ENCODE peak calls at places on chromosomes 11 and 22, in six cellular contexts. O is IMR-90, Y is HEK293T, B is K562, U is HepG2, I is GM12878. W is an unnamed sample.

GRCh38 chr11:16779436-16779835 is 41.0 kb downstream of the C11orf58 start:
- DNase-seq in I (no peak), Y (no peak), U (no peak), B (peak), O (no peak), W (no peak)

GRCh38 chr22:37735054-37735453 is 38.2 kb downstream of the TRIOBP start:
- DNase-seq in I (no peak), Y (peak), O (no peak), U (peak), B (peak), W (peak)

GRCh38 chr11:88377661-88378060 is 40.1 kb upstream of the CTSC start:
- DNase-seq in B (no peak), O (no peak), I (no peak), U (no peak), Y (no peak), W (no peak)

GRCh38 chr11:4808476-4808875 is 4.3 kb upstream of the OR52R1 start:
- DNase-seq in O (peak), B (no peak), I (no peak), U (no peak), Y (no peak), W (no peak)

GRCh38 chr11:30853470-30853869 is 267.3 kb upstream of the MPPED2 start:
- DNase-seq in B (no peak), I (no peak), O (no peak), U (no peak), Y (no peak), W (no peak)

GRCh38 chr22:24841261-24841660 is 35.2 kb downstream of the SGSM1 start:
- DNase-seq in I (no peak), B (no peak), O (no peak), U (no peak), Y (no peak), W (no peak)

GRCh38 chr11:61075891-61076290 is 26.4 kb upstream of the CD5 start:
- DNase-seq in U (peak), O (peak), Y (no peak), B (no peak), I (no peak), W (peak)

GRCh38 chr11:114095899-114096298 is 36.4 kb downstream of the ZBTB16 start:
- DNase-seq in B (no peak), U (no peak), O (no peak), Y (no peak), I (no peak), W (no peak)

GRCh38 chr11:61404641-61405040 is 12.3 kb downstream of the TMEM216 start:
- DNase-seq in Y (no peak), B (no peak), U (no peak), I (no peak), O (no peak), W (no peak)

GRCh38 chr11:97938789-97939188 is 1082.0 kb upstream of the CNTN5 start:
- DNase-seq in B (no peak), O (no peak), Y (no peak), U (no peak), I (no peak), W (no peak)

GRCh38 chr11:2744166-2744565 is 44.4 kb upstream of the KCNQ1OT1 start:
- DNase-seq in B (no peak), O (no peak), U (no peak), I (no peak), Y (no peak), W (no peak)

GRCh38 chr11:75469785-75470405 is 36.9 kb upstream of the KLHL35 start:
- DNase-seq in Y (no peak), U (no peak), O (no peak), I (no peak), B (no peak), W (no peak)

GRCh38 chr22:29713156-29713715 is 6.6 kb upstream of the CABP7 start:
- DNase-seq in Y (no peak), B (no peak), O (no peak), U (no peak), I (no peak), W (no peak)

GRCh38 chr11:28964811-28965210 is 856.6 kb downstream of the METTL15 start:
- DNase-seq in U (no peak), Y (no peak), I (no peak), O (peak), B (no peak), W (no peak)

GRCh38 chr11:34098813-34099212 is 6.6 kb upstream of the NAT10 start:
- DNase-seq in O (no peak), U (no peak), I (no peak), Y (no peak), B (no peak), W (no peak)

GRCh38 chr11:87804176-87804575 is 371.1 kb downstream of the RAB38 start:
- DNase-seq in Y (no peak), B (no peak), U (no peak), O (no peak), I (no peak), W (no peak)

GRCh38 chr11:119236490-119236889 is 30.4 kb downstream of the CBL start:
- DNase-seq in Y (no peak), B (no peak), O (peak), I (no peak), U (no peak), W (no peak)

GRCh38 chr22:37804886-37805857 is 2.6 kb upstream of the GCAT start:
- DNase-seq in I (no peak), U (peak), Y (peak), B (no peak), O (peak), W (peak)

GRCh38 chr11:10456519-10456918 is 1.5 kb downstream of the AMPD3 start:
- DNase-seq in Y (no peak), O (no peak), U (no peak), B (peak), I (no peak), W (no peak)

GRCh38 chr11:6587360-6587953 is 16.0 kb downstream of the RRP8 start:
- DNase-seq in Y (no peak), U (no peak), O (no peak), B (no peak), I (no peak), W (no peak)

GRCh38 chr11:93747122-93747521 is 5.7 kb downstream of the C11orf54 start:
- DNase-seq in Y (no peak), U (no peak), O (no peak), B (no peak), I (no peak), W (no peak)

GRCh38 chr11:41784513-41785335 is 325.3 kb upstream of the LRRC4C start:
- DNase-seq in B (no peak), U (no peak), O (no peak), Y (no peak), I (no peak), W (no peak)

GRCh38 chr22:48701296-48702030 is 1126.2 kb downstream of the BRD1 start:
- DNase-seq in O (no peak), U (peak), I (no peak), B (no peak), Y (no peak), W (no peak)

GRCh38 chr11:13434247-13435205 is 28.5 kb downstream of the BTBD10 start:
- DNase-seq in Y (no peak), U (no peak), I (no peak), B (no peak), O (peak), W (no peak)

GRCh38 chr11:17763244-17763643 is 28.7 kb downstream of the KCNC1 start:
- DNase-seq in Y (no peak), I (no peak), B (no peak), O (no peak), U (no peak), W (no peak)

GRCh38 chr11:35418282-35418846 is 994 bp downstream of the SLC1A2 start:
- DNase-seq in I (no peak), B (no peak), U (no peak), Y (no peak), O (no peak), W (peak)

GRCh38 chr22:27588273-27588672 is 213.3 kb downstream of the MN1 start:
- DNase-seq in I (no peak), B (no peak), Y (no peak), U (no peak), O (no peak), W (no peak)

GRCh38 chr11:122095950-122096942 is 19.8 kb downstream of the BLID start:
- DNase-seq in Y (no peak), O (peak), I (no peak), B (no peak), U (no peak), W (no peak)

GRCh38 chr22:36379593-36380361 is 8.0 kb downstream of the MYH9 start:
- DNase-seq in I (no peak), O (peak), B (no peak), U (no peak), Y (no peak), W (no peak)

GRCh38 chr11:29616611-29617010 is 400.2 kb downstream of the KCNA4 start:
- DNase-seq in U (no peak), O (no peak), Y (no peak), I (no peak), B (no peak), W (no peak)

GRCh38 chr11:15091620-15092019 is 18.2 kb downstream of the CALCB start:
- DNase-seq in U (no peak), O (no peak), Y (no peak), I (no peak), B (no peak), W (no peak)

GRCh38 chr11:17257200-17257599 is 19.3 kb upstream of the NUCB2 start:
- DNase-seq in O (peak), Y (no peak), B (no peak), I (no peak), U (no peak), W (peak)

GRCh38 chr11:457071-457760 is 7.1 kb downstream of the PTDSS2 start:
- DNase-seq in O (no peak), I (no peak), U (no peak), B (no peak), Y (no peak), W (no peak)

GRCh38 chr11:128931066-128931465 is 11.6 kb downstream of the TP53AIP1 start:
- DNase-seq in O (no peak), Y (no peak), B (no peak), I (no peak), U (no peak), W (no peak)

GRCh38 chr22:28208036-28208435 is 289.0 kb upstream of the PITPNB start:
- DNase-seq in B (no peak), O (no peak), I (no peak), Y (no peak), U (no peak), W (no peak)

GRCh38 chr22:41682033-41682807 is 6.4 kb downstream of the SNU13 start:
- DNase-seq in B (peak), O (peak), U (peak), Y (no peak), I (peak), W (no peak)

GRCh38 chr11:47178305-47178704 is 1.6 kb upstream of the ARFGAP2 start:
- DNase-seq in U (no peak), Y (no peak), I (no peak), B (no peak), O (no peak), W (no peak)

GRCh38 chr22:17100621-17101020 is 15.8 kb downstream of the IL17RA start:
- DNase-seq in I (no peak), O (no peak), Y (no peak), B (no peak), U (no peak), W (no peak)

GRCh38 chr11:91796999-91797398 is 427.6 kb upstream of the FAT3 start:
- DNase-seq in Y (no peak), U (no peak), O (no peak), I (no peak), B (no peak), W (peak)

DNA sequence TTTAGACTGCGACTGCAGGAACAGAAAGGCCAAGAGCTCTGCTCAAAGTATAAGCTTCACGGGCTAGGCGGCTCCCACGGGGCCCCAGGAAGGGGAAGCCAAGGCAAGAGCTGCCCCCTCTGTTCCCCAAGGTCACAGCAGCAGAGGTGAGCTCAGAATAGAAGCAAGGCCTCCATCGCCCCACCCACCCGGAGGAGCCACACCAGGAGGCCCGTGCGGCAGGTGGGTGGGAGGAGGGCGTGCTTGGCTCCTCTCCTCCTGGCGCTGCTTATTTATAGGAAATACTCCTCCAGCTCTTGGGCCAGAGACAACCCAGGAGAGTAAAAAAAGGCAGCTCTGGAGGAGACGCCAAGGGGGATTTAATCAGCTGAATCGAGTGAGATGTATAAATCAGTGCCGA is 87.8 kb downstream of the FEZ1 start:
- DNase-seq in B (no peak), I (no peak), U (no peak), O (no peak), Y (no peak), W (no peak)
- TF ChIP-seq BHLHE40 in B (no peak), I (no peak), U (no peak), O (no peak), Y (no peak), W (no peak)

GRCh38 chr11:105862736-105863367 is 159.2 kb downstream of the MSANTD4 start:
- DNase-seq in Y (peak), I (no peak), B (no peak), O (peak), U (peak), W (no peak)
- TF ChIP-seq BHLHE40 in Y (no peak), I (no peak), B (no peak), O (no peak), U (no peak), W (no peak)

DNA sequence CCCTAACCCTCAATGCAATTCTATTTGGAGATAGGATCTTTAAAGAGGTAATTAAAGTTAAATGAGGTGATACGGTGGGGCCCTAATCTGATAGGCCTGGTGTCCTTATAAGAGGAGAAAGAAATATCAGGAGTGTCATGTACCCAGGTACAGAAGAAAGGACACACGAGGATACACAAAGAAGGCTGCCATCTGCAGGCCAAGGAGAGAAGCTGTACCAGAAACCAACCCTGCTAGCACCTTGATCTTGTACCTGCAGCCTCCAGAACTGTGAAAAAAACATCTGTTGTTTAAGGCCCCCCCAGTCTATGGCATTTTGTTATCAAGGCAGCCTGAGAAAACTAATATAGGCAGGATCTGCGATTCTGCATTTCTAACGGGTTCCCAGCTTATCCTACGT is 44.2 kb downstream of the FBXO7 start:
- DNase-seq in I (no peak), B (peak), O (no peak), Y (no peak), U (no peak), W (peak)
- TF ChIP-seq BHLHE40 in I (no peak), B (no peak), O (no peak), Y (no peak), U (no peak), W (no peak)

DNA sequence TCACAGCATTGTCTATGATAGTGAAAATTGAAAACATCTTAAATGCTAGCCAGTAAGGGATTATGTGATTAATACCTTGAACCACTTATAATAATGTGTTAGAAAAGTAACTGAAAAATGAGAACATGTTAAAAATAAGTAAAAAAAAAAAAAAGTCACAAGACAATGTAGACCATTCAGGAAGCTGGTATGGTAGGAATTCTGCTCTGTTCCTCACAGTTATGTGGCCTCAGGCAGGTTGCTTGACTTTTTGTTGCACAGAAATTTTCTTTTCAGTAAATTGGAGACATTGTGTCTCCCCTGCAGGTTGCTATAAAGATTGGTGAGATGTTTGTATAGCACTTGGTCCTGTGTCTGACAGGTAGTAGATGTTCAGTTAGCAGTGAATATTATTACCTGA is 17.3 kb upstream of the PLET1 start:
- DNase-seq in Y (no peak), O (peak), U (peak), B (no peak), I (no peak), W (no peak)
- TF ChIP-seq BHLHE40 in Y (no peak), O (no peak), U (no peak), B (no peak), I (no peak), W (no peak)